ENCODE peak calls at places on chromosomes 1 and 21, in four cellular contexts. X, I, J and V are unnamed samples.

GRCh38 chr1:113205980-113206766 is 133.2 kb downstream of the LRIG2 start:
- DNase-seq in X (no peak), I (no peak), J (no peak), V (no peak)

GRCh38 chr21:45993210-45994085 is 11.9 kb downstream of the COL6A1 start:
- DNase-seq in X (no peak), I (no peak), J (no peak), V (no peak)

GRCh38 chr1:202085682-202086373 is 36.9 kb upstream of the GPR37L1 start:
- DNase-seq in X (peak; percentile 7), I (no peak), J (peak; percentile 35), V (no peak)

GRCh38 chr21:34994646-34995631 is 54.2 kb downstream of the RUNX1 start:
- DNase-seq in X (peak; percentile 43), I (no peak), J (no peak), V (no peak)

GRCh38 chr1:7589080-7589735 is 181.9 kb upstream of the VAMP3 start:
- DNase-seq in X (no peak), I (no peak), J (no peak), V (no peak)

GRCh38 chr1:169999357-169999756 is 75.1 kb downstream of the KIFAP3 start:
- DNase-seq in X (no peak), I (no peak), J (peak; percentile 84), V (peak; percentile 64)

GRCh38 chr1:10628685-10629084 is 153.9 kb downstream of the PEX14 start:
- DNase-seq in X (no peak), I (no peak), J (peak; percentile 40), V (no peak)

GRCh38 chr1:220696863-220697231 is 6.7 kb downstream of the C1orf115 start:
- DNase-seq in X (peak; percentile 7), I (no peak), J (peak; percentile 30), V (no peak)

GRCh38 chr1:163069142-163069541 is at the start of gene RGS4:
- DNase-seq in X (peak; percentile 8), I (no peak), J (peak; percentile 98), V (peak; percentile 94)

GRCh38 chr1:44585315-44585920 is 88.9 kb downstream of the TMEM53 start:
- DNase-seq in X (no peak), I (no peak), J (no peak), V (no peak)

GRCh38 chr1:221829327-221830011 is 87.6 kb upstream of the DUSP10 start:
- DNase-seq in X (no peak), I (no peak), J (peak; percentile 97), V (peak; percentile 93)

GRCh38 chr1:223714849-223715709 is 2.7 kb downstream of the CAPN2 start:
- DNase-seq in X (peak; percentile 53), I (no peak), J (peak; percentile 96), V (peak; percentile 91)

GRCh38 chr21:26148834-26149354 is 21.7 kb downstream of the APP start:
- DNase-seq in X (no peak), I (no peak), J (peak; percentile 69), V (peak; percentile 68)

GRCh38 chr1:197868751-197869501 is 33.5 kb upstream of the C1orf53 start:
- DNase-seq in X (peak; percentile 34), I (no peak), J (peak; percentile 70), V (peak; percentile 56)

GRCh38 chr1:148353461-148354283 is 129.4 kb downstream of the PPIAL4G start:
- DNase-seq in X (peak; percentile 21), I (no peak), J (peak; percentile 60), V (peak; percentile 2)

GRCh38 chr1:19479351-19480120 is 5.8 kb downstream of the CAPZB start:
- DNase-seq in X (no peak), I (no peak), J (no peak), V (peak; percentile 55)

GRCh38 chr1:19476440-19477190 is 8.7 kb downstream of the CAPZB start:
- DNase-seq in X (no peak), I (peak; percentile 56), J (peak; percentile 79), V (peak; percentile 97)

GRCh38 chr1:19478241-19478780 is 7.0 kb downstream of the CAPZB start:
- DNase-seq in X (no peak), I (no peak), J (no peak), V (no peak)

GRCh38 chr1:19480282-19480681 is 5.1 kb downstream of the CAPZB start:
- DNase-seq in X (no peak), I (no peak), J (no peak), V (no peak)

DNA sequence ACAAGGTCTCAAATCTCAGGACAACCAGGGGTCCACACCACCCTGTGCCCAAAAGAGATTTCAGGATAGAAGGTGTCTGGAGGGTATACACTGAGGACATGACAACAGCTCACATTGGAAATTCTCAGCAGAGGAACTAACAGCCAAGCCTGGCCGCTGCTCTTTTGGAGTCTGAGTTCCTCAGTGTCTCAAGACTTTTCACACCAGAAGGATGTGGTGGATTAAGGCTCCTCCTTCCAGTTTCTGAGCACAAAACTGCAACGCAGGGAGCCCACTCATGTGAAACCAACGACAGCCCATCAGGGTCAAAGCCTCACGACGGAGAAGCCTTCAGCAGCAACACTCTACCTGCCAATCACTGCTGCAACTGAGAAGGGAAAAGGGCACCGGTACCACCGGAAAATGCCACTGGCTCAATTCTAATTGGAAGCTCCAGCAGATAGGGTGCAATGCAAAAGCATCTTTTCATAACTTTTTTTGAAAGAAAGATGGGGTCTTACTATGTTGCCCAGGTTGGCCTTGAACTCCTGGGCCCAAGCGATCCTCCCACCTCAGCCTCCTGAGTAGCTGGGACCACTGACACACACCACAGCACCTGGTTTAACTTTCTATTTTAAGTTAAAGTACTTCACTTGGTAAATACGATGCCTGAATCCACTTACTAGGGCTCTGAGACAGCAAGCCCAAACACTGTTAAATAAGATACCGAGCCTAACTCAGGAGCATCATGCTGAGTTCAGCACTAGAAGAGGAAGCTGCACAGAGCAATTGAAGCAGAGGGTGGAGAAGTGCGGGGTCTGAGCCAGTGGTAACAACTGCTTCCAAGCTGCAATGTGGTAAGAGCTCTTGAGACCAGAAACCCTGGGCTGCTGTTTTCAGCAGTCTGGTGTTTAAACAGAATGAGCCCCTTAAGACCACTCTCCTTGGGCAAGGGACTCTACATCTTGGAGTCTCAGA is 7.8 kb downstream of the CAPZB start:
- DNase-seq in X (no peak), I (peak; percentile 74), J (no peak), V (peak; percentile 43)
- H3K4me1 ChIP-seq in X (peaks cover 48% of the 10 kb centered on the region), I (peaks cover 48% of the 10 kb centered on the region), J (peaks cover 32% of the 10 kb centered on the region), V (peaks cover 50% of the 10 kb centered on the region)

GRCh38 chr1:66292944-66293343 is 241.0 kb upstream of the SGIP1 start:
- DNase-seq in X (no peak), I (no peak), J (no peak), V (no peak)
- TF ChIP-seq FOS in X (no peak), I (no peak), J (no peak), V (no peak)

GRCh38 chr1:212966619-212967018 is 16.3 kb downstream of the VASH2 start:
- DNase-seq in X (no peak), I (no peak), J (no peak), V (no peak)
- H3K4me1 ChIP-seq in X (no peaks in the 10 kb centered on the region), I (peaks cover 33% of the 10 kb centered on the region), J (peaks cover 3% of the 10 kb centered on the region), V (no peaks in the 10 kb centered on the region)

DNA sequence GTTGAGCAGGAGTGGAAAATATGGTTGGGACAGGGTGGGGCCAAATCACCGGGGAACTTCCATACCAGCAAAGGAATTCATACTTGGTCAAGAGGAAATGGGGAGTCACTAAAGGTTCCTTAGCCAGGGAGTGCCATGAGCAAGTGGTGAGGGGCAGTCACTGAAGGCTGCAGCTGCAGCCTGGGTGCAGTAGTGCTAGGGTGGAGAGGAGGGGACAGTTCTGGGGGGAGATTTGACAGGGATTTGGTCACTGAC is 8.3 kb downstream of the NECTIN4 start:
- DNase-seq in X (no peak), I (no peak), J (no peak), V (no peak)
- TF ChIP-seq FOS in X (no peak), I (no peak), J (no peak), V (no peak)

GRCh38 chr1:32309960-32310359 is 18.1 kb downstream of the HDAC1 start:
- DNase-seq in X (no peak), I (no peak), J (no peak), V (no peak)
- H3K4me1 ChIP-seq in X (peaks cover 47% of the 10 kb centered on the region), I (peaks cover 14% of the 10 kb centered on the region), J (peaks cover 5% of the 10 kb centered on the region), V (no peaks in the 10 kb centered on the region)